ENCODE peak calls at places on chromosomes 6 and 20, in ten cellular contexts. P is lung; B is bronchial epithelial cell; C is Peyer's patch; L is foreskin keratinocyte; O is CD8-positive, alpha-beta T cell; T is CD4-positive, alpha-beta T cell; J is GM12878; R is ovary; G is heart right ventricle. I is an unnamed sample. For H3K27me3, the result is how much of the 10 kb centered on the place peaks cover.

GRCh38 chr6:30730611-30731435 is 10.7 kb downstream of the TUBB start:
- DNase-seq in T (peak), R (no peak), L (peak), B (peak), C (peak), O (peak), P (peak), J (no peak), G (peak), I (peak)

GRCh38 chr6:7216941-7217621 is 95.9 kb downstream of the SSR1 start:
- DNase-seq in R (no peak), L (peak), G (peak), T (no peak), J (no peak), O (no peak), C (no peak), B (peak), P (peak), I (no peak)

GRCh38 chr6:29926795-29927427 is 15.4 kb upstream of the HLA-A start:
- DNase-seq in C (no peak), B (peak), J (no peak), G (peak), T (peak), O (peak), L (peak), P (peak), R (peak), I (peak)

GRCh38 chr6:74585779-74586178 is 620.1 kb downstream of the COL12A1 start:
- DNase-seq in C (no peak), O (no peak), P (no peak), L (no peak), G (no peak), J (no peak), T (no peak), R (no peak), B (peak), I (peak)

GRCh38 chr6:154613137-154613676 is 102.7 kb upstream of the CNKSR3 start:
- DNase-seq in R (no peak), T (no peak), O (no peak), B (peak), L (peak), G (no peak), J (no peak), P (no peak), C (no peak), I (no peak)

GRCh38 chr20:47205577-47206123 is 150.8 kb downstream of the ZMYND8 start:
- DNase-seq in P (peak), C (no peak), L (peak), R (no peak), O (peak), B (peak), T (no peak), J (peak), G (peak), I (peak)

GRCh38 chr6:90131614-90132423 is 164.8 kb downstream of the BACH2 start:
- DNase-seq in T (no peak), P (no peak), G (peak), O (no peak), R (no peak), B (no peak), L (no peak), J (no peak), C (no peak), I (peak)

GRCh38 chr6:112651239-112651638 is 304.1 kb downstream of the RFPL4B start:
- DNase-seq in J (no peak), L (no peak), G (no peak), O (no peak), R (no peak), T (no peak), B (no peak), P (no peak), C (no peak), I (no peak)

GRCh38 chr6:167699141-167700036 is 127.3 kb upstream of the AFDN start:
- DNase-seq in B (peak), R (peak), G (peak), O (peak), L (peak), J (peak), C (peak), P (peak), T (peak), I (peak)

GRCh38 chr20:1304711-1305515 is 24.0 kb downstream of the SDCBP2 start:
- DNase-seq in J (no peak), C (no peak), G (no peak), T (no peak), P (no peak), B (no peak), R (no peak), L (no peak), O (no peak), I (no peak)

GRCh38 chr6:95203153-95203754 is 374.1 kb upstream of the MANEA start:
- DNase-seq in J (no peak), P (no peak), R (no peak), G (no peak), B (peak), O (no peak), L (peak), C (no peak), T (no peak), I (peak)

GRCh38 chr6:122092366-122092765 is 307.1 kb upstream of the HSF2 start:
- DNase-seq in L (no peak), C (no peak), G (no peak), J (no peak), P (no peak), T (no peak), B (no peak), O (no peak), R (no peak), I (no peak)

GRCh38 chr6:138231399-138231886 is 13.2 kb upstream of the PBOV1 start:
- DNase-seq in G (no peak), R (no peak), C (no peak), T (no peak), B (peak), P (no peak), L (peak), O (no peak), J (no peak), I (no peak)

GRCh38 chr6:169452117-169452868 is 198.6 kb upstream of the THBS2 start:
- DNase-seq in P (no peak), C (no peak), G (peak), T (no peak), J (no peak), B (peak), L (peak), O (no peak), R (peak), I (peak)

GRCh38 chr20:4985658-4986057 is 15.7 kb downstream of the SLC23A2 start:
- DNase-seq in P (no peak), L (no peak), J (peak), B (no peak), T (no peak), C (no peak), O (no peak), G (no peak), R (no peak), I (no peak)

GRCh38 chr6:53671111-53671510 is 5.6 kb upstream of the KLHL31 start:
- DNase-seq in G (no peak), R (no peak), C (no peak), T (no peak), J (no peak), B (peak), P (no peak), O (no peak), L (no peak), I (no peak)

GRCh38 chr20:4873396-4873795 is 127.9 kb downstream of the SLC23A2 start:
- DNase-seq in L (no peak), T (no peak), G (no peak), J (no peak), O (no peak), B (no peak), P (no peak), C (no peak), R (no peak), I (no peak)

GRCh38 chr20:23325107-23325506 is 25.5 kb upstream of the NXT1 start:
- DNase-seq in L (no peak), T (no peak), P (no peak), O (no peak), R (no peak), B (no peak), C (no peak), J (no peak), G (no peak), I (no peak)

GRCh38 chr20:10507052-10507451 is 71.9 kb downstream of the SLX4IP start:
- DNase-seq in T (no peak), C (no peak), L (no peak), J (no peak), G (no peak), R (no peak), O (no peak), P (no peak), B (no peak), I (no peak)

GRCh38 chr20:49115565-49115964 is 69.5 kb downstream of the CSE1L start:
- DNase-seq in L (no peak), R (peak), T (no peak), O (no peak), C (no peak), B (no peak), G (no peak), P (no peak), J (no peak), I (peak)

GRCh38 chr6:143823463-143824006 is 19.6 kb upstream of the LTV1 start:
- DNase-seq in T (no peak), B (peak), L (peak), O (no peak), P (no peak), R (no peak), J (no peak), C (no peak), G (no peak), I (no peak)

GRCh38 chr20:2578430-2579192 is 42.2 kb downstream of the TMC2 start:
- DNase-seq in J (no peak), G (no peak), B (no peak), L (no peak), O (no peak), T (no peak), R (no peak), P (peak), C (no peak), I (peak)

GRCh38 chr6:52514514-52514913 is 62.3 kb downstream of the TRAM2 start:
- DNase-seq in C (no peak), L (peak), G (peak), J (no peak), B (peak), O (no peak), T (no peak), P (peak), R (peak), I (peak)

GRCh38 chr20:36304786-36305495 is 1.2 kb upstream of the DLGAP4 start:
- DNase-seq in O (no peak), T (no peak), G (no peak), L (no peak), R (no peak), J (no peak), B (no peak), P (no peak), C (no peak), I (peak)

GRCh38 chr6:16129623-16130243 is 847 bp downstream of the MYLIP start:
- DNase-seq in J (no peak), R (peak), T (peak), G (no peak), C (peak), O (peak), B (peak), L (peak), P (no peak), I (peak)

GRCh38 chr20:36856691-36857635 is 19.0 kb upstream of the TLDC2 start:
- DNase-seq in B (no peak), R (no peak), T (peak), J (no peak), C (no peak), G (no peak), P (no peak), O (peak), L (no peak), I (peak)

GRCh38 chr6:129521946-129522345 is 188.0 kb downstream of the ARHGAP18 start:
- DNase-seq in G (no peak), R (no peak), P (no peak), O (no peak), T (no peak), J (no peak), B (peak), C (no peak), L (peak), I (no peak)

GRCh38 chr6:8027965-8028651 is 36.1 kb downstream of the BLOC1S5 start:
- DNase-seq in P (no peak), L (no peak), R (no peak), B (no peak), O (no peak), T (no peak), J (no peak), G (no peak), C (no peak), I (peak)

GRCh38 chr20:2873747-2874041 is 413 bp downstream of the PTPRA start:
- DNase-seq in B (no peak), C (peak), P (peak), J (no peak), O (peak), R (peak), L (no peak), G (peak), T (peak), I (peak)

GRCh38 chr6:73579389-73579788 is 58.6 kb upstream of the EEF1A1 start:
- DNase-seq in L (no peak), O (no peak), J (no peak), C (no peak), G (peak), T (no peak), P (no peak), R (peak), B (no peak), I (no peak)

GRCh38 chr6:135451617-135452190 is 45.8 kb downstream of the AHI1 start:
- DNase-seq in C (no peak), J (no peak), P (no peak), B (peak), T (no peak), L (peak), G (no peak), O (no peak), R (no peak), I (peak)

GRCh38 chr6:88294702-88295101 is 128.6 kb upstream of the CNR1 start:
- DNase-seq in G (no peak), R (no peak), J (no peak), O (no peak), L (no peak), P (no peak), B (no peak), T (no peak), C (no peak), I (no peak)

GRCh38 chr6:163667372-163668060 is 253.0 kb downstream of the QKI start:
- DNase-seq in P (peak), G (no peak), O (no peak), R (no peak), B (no peak), J (peak), T (no peak), L (no peak), C (peak), I (no peak)

GRCh38 chr20:39849664-39850063 is 839.4 kb downstream of the MAFB start:
- DNase-seq in O (no peak), R (peak), P (peak), J (no peak), B (peak), L (peak), C (peak), G (peak), T (no peak), I (peak)

GRCh38 chr20:39851459-39851858 is 837.6 kb downstream of the MAFB start:
- DNase-seq in G (no peak), L (peak), P (no peak), C (no peak), O (no peak), B (peak), T (no peak), R (no peak), J (no peak), I (no peak)

GRCh38 chr20:39850236-39850635 is 838.8 kb downstream of the MAFB start:
- DNase-seq in B (no peak), G (no peak), C (no peak), O (no peak), J (no peak), L (no peak), P (no peak), R (no peak), T (no peak), I (no peak)

GRCh38 chr20:39850821-39851330 is 838.2 kb downstream of the MAFB start:
- DNase-seq in O (no peak), R (no peak), B (no peak), J (no peak), G (peak), L (no peak), T (no peak), C (no peak), P (no peak), I (no peak)

DNA sequence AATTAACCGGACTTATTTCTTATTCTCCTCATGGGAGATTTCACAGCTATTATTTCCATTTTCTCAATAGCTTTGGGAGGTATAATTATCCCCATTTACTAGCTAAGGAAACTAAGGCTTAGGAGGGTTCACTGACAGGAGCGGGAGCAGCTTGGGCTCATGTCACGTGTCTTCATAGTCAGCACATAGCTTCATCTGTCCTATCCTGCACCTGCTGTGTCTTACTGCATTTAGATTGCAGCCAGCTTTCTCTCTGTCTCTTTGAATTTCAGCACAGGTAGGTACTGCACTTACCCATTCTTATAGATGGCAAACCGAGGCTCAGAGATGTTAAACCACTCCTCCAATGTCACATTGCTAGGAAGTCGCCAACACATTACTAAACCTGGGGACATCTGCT is 839.9 kb downstream of the MAFB start:
- DNase-seq in C (no peak), B (no peak), O (no peak), L (no peak), T (no peak), R (no peak), G (no peak), J (no peak), P (no peak), I (no peak)
- H3K27me3 ChIP-seq in C (under half), B (under half), O (under half), L (under half), T (under half), R (under half), G (under half), J (under half), P (under half), I (under half)

DNA sequence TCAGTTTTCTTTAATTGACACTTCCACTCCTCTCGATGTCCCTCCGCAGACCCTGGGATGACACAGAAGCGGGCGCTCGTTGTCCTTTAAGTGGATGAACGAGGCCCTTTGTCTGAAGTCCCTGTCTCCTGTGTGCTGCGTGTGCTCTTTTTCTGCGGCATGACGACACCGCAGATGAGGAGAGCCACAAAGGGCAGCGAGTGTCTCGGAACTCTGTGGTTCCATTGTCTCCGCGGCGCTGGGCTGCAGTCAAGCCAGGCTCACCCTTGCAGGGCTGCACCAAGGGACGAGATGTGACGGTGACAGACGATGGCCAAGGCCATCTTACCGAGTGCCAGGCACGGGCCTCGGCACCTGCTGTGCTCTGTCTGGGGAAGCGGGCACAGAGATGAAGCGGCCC is 10.6 kb downstream of the PRR18 start:
- DNase-seq in C (no peak), O (no peak), J (no peak), B (no peak), G (no peak), T (no peak), R (no peak), L (no peak), P (no peak), I (no peak)
- H3K27me3 ChIP-seq in C (under half), O (under half), J (under half), B (under half), G (under half), T (under half), R (under half), L (under half), P (under half), I (under half)

DNA sequence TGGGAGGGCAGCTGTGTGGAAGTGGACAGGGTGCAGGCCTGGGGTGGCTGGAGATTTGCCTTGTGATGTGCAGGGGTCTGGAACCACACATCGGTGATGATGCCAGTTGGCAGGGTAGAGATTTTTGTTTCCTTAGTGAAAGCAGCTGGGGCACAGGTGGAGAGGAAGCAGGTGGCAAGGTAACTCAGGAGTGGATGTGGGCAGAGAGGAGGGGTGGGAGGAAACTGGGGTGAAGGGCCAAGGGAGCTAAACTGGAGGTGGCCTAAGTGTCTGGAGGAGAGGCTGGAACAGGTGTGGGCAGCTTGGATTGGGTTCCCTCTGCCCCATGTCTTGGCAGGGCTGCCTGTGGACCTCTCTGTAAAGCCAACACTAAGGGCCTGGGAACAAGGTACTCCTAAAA is 4.7 kb upstream of the SCUBE3 start:
- DNase-seq in T (no peak), G (no peak), B (no peak), R (no peak), P (no peak), L (no peak), J (no peak), C (no peak), O (no peak), I (no peak)
- H3K27me3 ChIP-seq in T (half or more), G (under half), B (under half), R (under half), P (under half), L (half or more), J (under half), C (under half), O (under half), I (under half)

DNA sequence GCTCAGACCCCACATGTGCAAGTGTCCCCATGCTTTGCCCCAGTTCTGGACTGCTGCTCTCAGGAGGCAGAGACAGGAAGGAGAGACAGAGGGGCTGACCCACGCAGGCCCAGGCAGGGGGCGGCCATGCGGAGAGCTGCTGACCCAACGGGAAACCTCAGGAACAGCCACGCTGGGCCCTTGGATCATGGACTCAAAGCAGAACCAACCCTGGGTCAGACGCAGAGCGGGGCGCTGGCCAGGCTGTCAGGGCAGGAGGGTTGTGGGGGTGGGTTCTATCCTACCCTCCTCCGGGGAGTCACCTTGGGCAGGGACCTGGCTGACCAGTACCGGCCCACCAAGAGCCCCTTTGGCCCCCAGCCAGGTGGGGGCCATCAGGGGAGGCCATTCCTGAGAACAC is 2.0 kb downstream of the KCNQ2 start:
- DNase-seq in C (no peak), R (no peak), B (no peak), J (no peak), G (no peak), L (no peak), O (no peak), P (no peak), T (no peak), I (no peak)
- H3K27me3 ChIP-seq in C (under half), R (under half), B (under half), J (under half), G (under half), L (half or more), O (under half), P (under half), T (half or more), I (under half)

DNA sequence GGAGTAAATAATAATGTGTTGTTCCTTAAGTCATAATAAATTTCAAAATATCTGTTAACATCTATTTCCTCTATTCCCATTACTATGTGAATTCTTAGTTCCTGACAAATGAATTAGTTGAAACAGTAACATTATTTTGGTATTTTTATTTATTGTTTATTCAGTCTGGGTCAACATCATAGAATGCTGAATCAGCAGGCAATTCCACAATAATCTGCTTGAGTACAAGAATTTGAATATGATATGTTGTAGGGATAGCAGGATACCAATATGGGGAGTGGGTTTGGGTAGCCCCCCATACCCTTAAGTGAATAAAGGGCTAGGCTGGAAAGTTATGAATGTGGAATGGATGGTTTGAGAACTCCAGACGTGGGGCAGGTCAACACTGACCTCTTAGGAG is 373.2 kb upstream of the CHD6 start:
- DNase-seq in B (no peak), T (no peak), R (no peak), L (no peak), O (no peak), G (no peak), P (no peak), J (no peak), C (no peak), I (no peak)
- H3K27me3 ChIP-seq in B (under half), T (under half), R (under half), L (under half), O (under half), G (under half), P (under half), J (under half), C (under half), I (under half)

DNA sequence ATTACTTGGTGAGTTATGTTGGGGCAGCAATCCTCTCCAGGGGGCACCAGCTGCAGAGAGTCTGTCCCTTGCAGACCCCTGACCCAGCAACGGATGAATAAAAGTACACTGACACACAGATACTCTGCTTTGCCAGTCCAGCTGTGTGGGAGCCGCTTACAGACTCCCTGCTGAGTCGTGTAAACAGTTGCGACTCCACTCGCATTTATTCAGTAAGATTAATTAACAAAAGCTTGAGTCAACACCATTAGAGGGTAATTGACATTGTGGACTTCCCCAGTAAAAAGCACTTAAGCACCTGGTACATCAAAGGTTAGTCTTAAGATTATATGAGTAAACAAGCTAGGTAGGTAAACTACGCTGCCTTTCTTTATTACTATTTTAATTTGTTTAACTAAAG is 92.0 kb upstream of the TMEM181 start:
- DNase-seq in G (no peak), J (no peak), C (no peak), T (no peak), R (no peak), L (no peak), B (no peak), P (no peak), O (no peak), I (no peak)
- H3K27me3 ChIP-seq in G (under half), J (under half), C (under half), T (under half), R (under half), L (under half), B (under half), P (under half), O (under half), I (under half)

I was measured in cardiac muscle cell.